ENCODE peak calls at places on chromosomes 3 and 15, in ten cellular contexts. B, P, Z, N, V, D, W, U, L and G are unnamed samples.

GRCh38 chr3:94130690-94131089 is 67.8 kb downstream of the NSUN3 start:
- DNase-seq in B (no peak), P (peak; percentile 28), Z (no peak), N (no peak), V (no peak), D (no peak), W (no peak), U (no peak), L (no peak), G (no peak)

GRCh38 chr3:5197470-5198312 is 10.2 kb downstream of the EDEM1 start:
- DNase-seq in B (no peak), P (no peak), Z (no peak), N (no peak), V (no peak), D (no peak), W (peak; percentile 49), U (no peak), L (no peak), G (peak; percentile 79)

GRCh38 chr3:129663045-129663446 is 56.6 kb upstream of the PLXND1 start:
- DNase-seq in B (no peak), P (no peak), Z (no peak), N (no peak), V (peak; percentile 79), D (no peak), W (no peak), U (no peak), L (no peak), G (peak; percentile 98)

GRCh38 chr15:65106011-65106590 is 8.9 kb downstream of the UBAP1L start:
- DNase-seq in B (no peak), P (no peak), Z (no peak), N (no peak), V (no peak), D (no peak), W (no peak), U (no peak), L (no peak), G (no peak)

GRCh38 chr3:134663646-134664456 is 13.0 kb upstream of the KY start:
- DNase-seq in B (no peak), P (no peak), Z (no peak), N (no peak), V (no peak), D (no peak), W (no peak), U (no peak), L (no peak), G (peak; percentile 15)

GRCh38 chr3:134419214-134419965 is 45.1 kb upstream of the AMOTL2 start:
- DNase-seq in B (no peak), P (no peak), Z (no peak), N (no peak), V (peak; percentile 33), D (no peak), W (no peak), U (no peak), L (no peak), G (no peak)

GRCh38 chr3:143120716-143121239 is 1.2 kb downstream of the CHST2 start:
- DNase-seq in B (peak; percentile 6), P (peak; percentile 22), Z (peak; percentile 32), N (no peak), V (no peak), D (peak; percentile 25), W (peak; percentile 36), U (no peak), L (peak; percentile 42), G (no peak)

GRCh38 chr15:89105147-89105546 is 16.9 kb downstream of the ABHD2 start:
- DNase-seq in B (no peak), P (no peak), Z (no peak), N (no peak), V (peak; percentile 50), D (peak; percentile 33), W (peak; percentile 93), U (no peak), L (no peak), G (peak; percentile 66)

GRCh38 chr3:140709751-140710150 is 31.9 kb downstream of the TRIM42 start:
- DNase-seq in B (no peak), P (no peak), Z (no peak), N (no peak), V (no peak), D (no peak), W (no peak), U (no peak), L (no peak), G (no peak)

GRCh38 chr15:74270155-74270554 is 34.0 kb downstream of the CCDC33 start:
- DNase-seq in B (no peak), P (no peak), Z (no peak), N (no peak), V (no peak), D (no peak), W (no peak), U (no peak), L (no peak), G (no peak)

GRCh38 chr15:79180318-79180717 is 89.7 kb upstream of the RASGRF1 start:
- DNase-seq in B (no peak), P (no peak), Z (no peak), N (no peak), V (no peak), D (no peak), W (no peak), U (no peak), L (no peak), G (no peak)

GRCh38 chr15:60397772-60398445 is at the start of gene ANXA2:
- DNase-seq in B (peak; percentile 79), P (peak; percentile 78), Z (no peak), N (no peak), V (peak; percentile 94), D (peak; percentile 88), W (peak; percentile 95), U (peak; percentile 43), L (peak; percentile 72), G (peak; percentile 81)